ENCODE peak calls at places on chromosomes 5 and 9, in five cellular contexts. V is CD8-positive, alpha-beta T cell; I is body of pancreas; M is GM12865; X is CD4-positive, alpha-beta T cell. U is an unnamed sample.

GRCh38 chr9:115038138-115038537 is 79.8 kb downstream of the TNC start:
- DNase-seq in V (no peak), M (no peak), I (no peak), X (no peak), U (no peak)

GRCh38 chr5:56950626-56951130 is 1.2 kb downstream of the MIER3 start:
- DNase-seq in V (peak; percentile 45), M (peak; percentile 64), X (peak; percentile 41), I (peak; percentile 57), U (peak; percentile 34)

GRCh38 chr9:24073237-24073636 is 247.2 kb upstream of the ELAVL2 start:
- DNase-seq in V (no peak), I (no peak), X (no peak), M (no peak), U (no peak)

GRCh38 chr5:129271309-129271708 is 176.8 kb downstream of the ISOC1 start:
- DNase-seq in I (no peak), V (no peak), X (no peak), M (peak; percentile 21), U (no peak)

GRCh38 chr5:103244398-103244797 is 14.2 kb upstream of the MACIR start:
- DNase-seq in I (no peak), V (no peak), M (no peak), X (no peak), U (no peak)

GRCh38 chr9:134589748-134590147 is 51.9 kb upstream of the COL5A1 start:
- DNase-seq in I (no peak), V (no peak), X (no peak), M (no peak), U (no peak)

GRCh38 chr9:10007356-10007755 is 605.4 kb downstream of the PTPRD start:
- DNase-seq in X (no peak), V (no peak), I (no peak), M (no peak), U (no peak)

GRCh38 chr5:32753765-32754164 is 42.6 kb downstream of the NPR3 start:
- DNase-seq in M (no peak), X (no peak), V (no peak), I (no peak), U (no peak)

GRCh38 chr9:130022566-130023146 is 20.3 kb downstream of the FNBP1 start:
- DNase-seq in M (no peak), V (no peak), X (no peak), I (no peak), U (no peak)

GRCh38 chr5:60410427-60410826 is 289.5 kb downstream of the DEPDC1B start:
- DNase-seq in X (no peak), M (peak; percentile 2), V (no peak), I (no peak), U (no peak)

GRCh38 chr5:7392401-7393024 is 3.4 kb upstream of the ADCY2 start:
- DNase-seq in V (no peak), I (peak; percentile 48), X (no peak), M (no peak), U (no peak)

GRCh38 chr9:78319197-78320029 is 22.5 kb downstream of the PSAT1 start:
- DNase-seq in I (no peak), V (no peak), M (no peak), X (no peak), U (no peak)

GRCh38 chr5:439636-440035 is 3.3 kb upstream of the EXOC3 start:
- DNase-seq in I (no peak), M (no peak), V (no peak), X (no peak), U (no peak)

GRCh38 chr5:435961-436640 is 6.9 kb upstream of the EXOC3 start:
- DNase-seq in V (no peak), X (no peak), M (peak; percentile 43), I (no peak), U (no peak)

DNA sequence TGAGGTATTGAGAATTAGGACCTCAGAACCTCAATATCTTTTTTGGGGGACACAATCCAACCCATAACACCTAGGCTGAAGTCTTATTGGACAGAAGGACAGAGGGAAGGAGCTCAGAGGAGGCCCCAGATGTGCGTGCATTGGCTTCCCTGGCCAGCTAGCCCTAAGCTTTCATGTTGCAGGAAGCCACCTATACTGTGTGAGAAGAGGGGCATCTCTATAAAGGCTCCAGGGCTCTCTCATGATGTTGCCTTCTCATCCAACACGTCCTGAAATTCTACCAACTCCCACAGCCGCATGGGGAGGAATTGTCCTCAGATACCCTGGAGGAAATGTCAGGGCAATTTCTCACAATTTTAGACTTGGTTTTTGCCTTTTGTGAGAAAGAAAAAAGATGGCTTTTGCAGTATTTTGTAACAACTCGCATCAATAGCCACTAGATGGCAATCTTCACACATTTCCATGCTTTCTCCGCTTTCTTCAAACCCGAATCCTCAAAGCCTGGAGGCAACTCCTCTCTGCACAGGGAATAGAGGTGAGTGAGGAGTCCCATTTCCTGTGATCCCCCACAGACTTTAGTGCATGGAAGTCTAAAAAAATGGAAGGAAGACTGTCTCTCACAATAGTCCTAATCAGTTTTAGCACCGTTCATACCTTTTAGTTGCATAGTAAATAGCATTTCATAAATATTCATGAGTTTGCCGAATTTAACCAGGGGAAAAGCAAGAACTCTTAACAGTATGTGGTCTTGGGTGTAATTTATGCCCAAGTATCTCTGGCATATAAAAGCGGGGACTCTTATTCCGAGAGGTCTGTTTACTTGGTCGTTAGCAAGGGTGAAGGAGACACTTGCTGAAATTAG is 7.4 kb upstream of the PPP3R2 start:
- DNase-seq in I (peak; percentile 22), X (no peak), M (peak; percentile 39), V (no peak), U (no peak)
- TF ChIP-seq CTCF in I (peak; percentile 51), X (peak; percentile 75), M (peak; percentile 57), V (peak; percentile 70), U (peak; percentile 44)

GRCh38 chr5:138163721-138164120 is 14.7 kb downstream of the BRD8 start:
- DNase-seq in I (no peak), X (no peak), M (no peak), V (no peak), U (no peak)
- TF ChIP-seq CTCF in I (no peak), X (no peak), M (no peak), V (no peak), U (no peak)

GRCh38 chr9:108478431-108478837 is 377.4 kb downstream of the ACTL7B start:
- DNase-seq in I (no peak), V (no peak), X (no peak), M (peak; percentile 61), U (no peak)
- TF ChIP-seq CTCF in I (no peak), V (no peak), X (no peak), M (no peak), U (no peak)

GRCh38 chr5:149264432-149265069 is 7.1 kb upstream of the AFAP1L1 start:
- DNase-seq in M (peak; percentile 59), I (peak; percentile 64), V (peak; percentile 48), X (peak; percentile 57), U (no peak)
- TF ChIP-seq CTCF in M (peak; percentile 60), I (peak; percentile 70), V (peak; percentile 32), X (peak; percentile 87), U (no peak)

U was measured in natural killer cell.